ENCODE peak calls at places on chromosomes 12 and 14, in seven cellular contexts. P is A549; W is stimulated activated CD8-positive, alpha-beta memory T cell treated with anti-CD3 and anti-CD28 coated beads, Interleukin-7, amount 100 ng/mL, for 1 hour; Y is left cardiac atrium; B is head of caudate nucleus; U is T1000; O is activated CD4-positive, alpha-beta T cell treated with anti-CD3 and anti-CD28 coated beads for 24 hours. C is an unnamed sample.
A peak's percentile ranks its signal among the peaks of the same experiment; 100 is the strongest.

GRCh38 chr12:115694564-115694963 is 582.9 kb downstream of the MED13L start:
- DNase-seq in P (no peak), W (no peak), Y (no peak), B (no peak), U (no peak), O (no peak), C (no peak)

GRCh38 chr12:88650715-88651114 is 70.4 kb upstream of the KITLG start:
- DNase-seq in P (peak; percentile 12), W (no peak), Y (no peak), B (no peak), U (peak; percentile 2), O (no peak), C (no peak)

GRCh38 chr14:101119830-101120571 is 216.5 kb upstream of the RTL1 start:
- DNase-seq in P (no peak), W (no peak), Y (peak; percentile 17), B (no peak), U (no peak), O (no peak), C (no peak)

GRCh38 chr14:105532735-105533141 is 6.4 kb downstream of the TMEM121 start:
- DNase-seq in P (peak; percentile 51), W (no peak), Y (no peak), B (no peak), U (no peak), O (no peak), C (no peak)

GRCh38 chr12:6821271-6821673 is 349 bp upstream of the GPR162 start:
- DNase-seq in P (peak; percentile 59), W (no peak), Y (peak; percentile 77), B (peak; percentile 63), U (peak; percentile 46), O (no peak), C (peak; percentile 94)

GRCh38 chr12:95385646-95386045 is 88.3 kb upstream of the METAP2 start:
- DNase-seq in P (no peak), W (no peak), Y (no peak), B (no peak), U (no peak), O (no peak), C (peak; percentile 65)

GRCh38 chr14:100703574-100704220 is 23.0 kb upstream of the DLK1 start:
- DNase-seq in P (no peak), W (no peak), Y (no peak), B (no peak), U (no peak), O (no peak), C (no peak)

GRCh38 chr12:19070341-19070740 is 59.2 kb upstream of the PLEKHA5 start:
- DNase-seq in P (no peak), W (no peak), Y (no peak), B (no peak), U (no peak), O (no peak), C (no peak)

GRCh38 chr14:73729556-73730265 is 15.5 kb upstream of the PNMA1 start:
- DNase-seq in P (no peak), W (no peak), Y (no peak), B (no peak), U (no peak), O (no peak), C (no peak)

GRCh38 chr12:68428724-68429580 is 96.8 kb upstream of the MDM1 start:
- DNase-seq in P (no peak), W (no peak), Y (no peak), B (no peak), U (no peak), O (no peak), C (no peak)

GRCh38 chr14:51651388-51652167 is at the start of gene FRMD6:
- DNase-seq in P (peak; percentile 89), W (peak; percentile 54), Y (peak; percentile 90), B (peak; percentile 82), U (peak; percentile 80), O (peak; percentile 52), C (peak; percentile 92)

GRCh38 chr14:24171422-24172260 is at the start of gene REC8:
- DNase-seq in P (no peak), W (peak; percentile 53), Y (peak; percentile 81), B (peak; percentile 93), U (no peak), O (peak; percentile 58), C (peak; percentile 97)

GRCh38 chr14:31027847-31028246 is 1.7 kb upstream of the STRN3 start:
- DNase-seq in P (no peak), W (no peak), Y (no peak), B (no peak), U (no peak), O (no peak), C (no peak)

GRCh38 chr12:113825705-113826104 is 140.4 kb downstream of the RBM19 start:
- DNase-seq in P (no peak), W (no peak), Y (no peak), B (no peak), U (no peak), O (no peak), C (no peak)

GRCh38 chr12:43551971-43552559 is at the start of gene ADAMTS20:
- DNase-seq in P (no peak), W (no peak), Y (no peak), B (no peak), U (no peak), O (no peak), C (no peak)

GRCh38 chr12:44307506-44308168 is 471.8 kb downstream of the TMEM117 start:
- DNase-seq in P (no peak), W (no peak), Y (no peak), B (no peak), U (no peak), O (no peak), C (peak; percentile 22)

C was measured in cerebellum.